ENCODE peak calls at places on chromosome 11, in four cellular contexts. X is transverse colon, C is neural progenitor cell, T is lower lobe of right lung. S is an unnamed sample.

GRCh38 chr11:12543596-12544415 is 130.4 kb upstream of the TEAD1 start:
- DNase-seq in T (no peak), X (no peak), C (no peak), S (no peak)

GRCh38 chr11:124669193-124669592 is 4.3 kb downstream of the SIAE start:
- DNase-seq in C (peak; percentile 57), T (no peak), X (peak; percentile 35), S (peak; percentile 31)

GRCh38 chr11:1226981-1227550 is 4.2 kb downstream of the MUC5B start:
- DNase-seq in C (peak; percentile 44), X (peak; percentile 8), T (peak; percentile 32), S (no peak)

GRCh38 chr11:16448123-16448717 is 91.9 kb upstream of the SOX6 start:
- DNase-seq in X (no peak), T (no peak), C (no peak), S (no peak)

GRCh38 chr11:103586756-103587155 is 449.7 kb upstream of the DDI1 start:
- DNase-seq in X (no peak), T (no peak), C (no peak), S (no peak)

GRCh38 chr11:130780437-130780836 is 135.8 kb downstream of the SNX19 start:
- DNase-seq in C (no peak), T (no peak), X (no peak), S (no peak)

GRCh38 chr11:2932850-2933251 is 3.6 kb upstream of the PHLDA2 start:
- DNase-seq in T (peak; percentile 45), C (no peak), X (no peak), S (no peak)

GRCh38 chr11:60184824-60185511 is 2.1 kb upstream of the MS4A6A start:
- DNase-seq in X (no peak), C (no peak), T (no peak), S (no peak)

GRCh38 chr11:102446606-102447005 is 6.0 kb downstream of the TMEM123 start:
- DNase-seq in T (no peak), X (no peak), C (no peak), S (no peak)

GRCh38 chr11:19326499-19326898 is 85.8 kb upstream of the E2F8 start:
- DNase-seq in X (no peak), C (no peak), T (no peak), S (no peak)

GRCh38 chr11:36249271-36249670 is 40.0 kb downstream of the COMMD9 start:
- DNase-seq in X (no peak), T (no peak), C (no peak), S (no peak)

GRCh38 chr11:797300-798092 is 585 bp downstream of the SLC25A22 start:
- DNase-seq in T (peak; percentile 84), X (peak; percentile 80), C (peak; percentile 84), S (peak; percentile 87)

GRCh38 chr11:28017816-28018215 is 90.1 kb downstream of the KIF18A start:
- DNase-seq in X (no peak), T (no peak), C (no peak), S (no peak)

GRCh38 chr11:10091314-10092045 is 202.5 kb downstream of the SBF2 start:
- DNase-seq in C (no peak), X (no peak), T (no peak), S (no peak)

GRCh38 chr11:27331984-27332383 is 31.0 kb downstream of the CCDC34 start:
- DNase-seq in T (no peak), C (no peak), X (no peak), S (no peak)

GRCh38 chr11:31131760-31132159 is 237.8 kb downstream of the DCDC1 start:
- DNase-seq in T (no peak), X (no peak), C (no peak), S (no peak)

GRCh38 chr11:77213589-77214428 is 85.8 kb downstream of the MYO7A start:
- DNase-seq in C (no peak), X (no peak), T (no peak), S (no peak)

GRCh38 chr11:44067266-44067665 is 1.2 kb downstream of the ACCS start:
- DNase-seq in T (no peak), X (no peak), C (no peak), S (no peak)

GRCh38 chr11:29333993-29334780 is 682.6 kb downstream of the KCNA4 start:
- DNase-seq in T (no peak), X (no peak), C (peak; percentile 56), S (no peak)

GRCh38 chr11:1263036-1263435 is 40.2 kb downstream of the MUC5B start:
- DNase-seq in C (no peak), T (peak; percentile 47), X (peak; percentile 58), S (no peak)

GRCh38 chr11:70090989-70091388 is 12.9 kb downstream of the ANO1 start:
- DNase-seq in C (no peak), T (peak; percentile 53), X (no peak), S (no peak)

GRCh38 chr11:67248653-67249052 is 17.6 kb upstream of the GRK2 start:
- DNase-seq in T (peak; percentile 78), C (no peak), X (no peak), S (no peak)

GRCh38 chr11:79045811-79046304 is 395.0 kb downstream of the TENM4 start:
- DNase-seq in T (no peak), X (no peak), C (peak; percentile 46), S (no peak)

GRCh38 chr11:10301656-10302293 is 3.1 kb upstream of the ADM start:
- DNase-seq in C (no peak), X (no peak), T (no peak), S (no peak)

GRCh38 chr11:33622231-33622630 is 78.4 kb downstream of the C11orf91 start:
- DNase-seq in X (no peak), T (no peak), C (no peak), S (no peak)

GRCh38 chr11:117392979-117393378 is 65.3 kb downstream of the CEP164 start:
- DNase-seq in T (no peak), C (no peak), X (no peak), S (no peak)

GRCh38 chr11:114598461-114598860 is 2.9 kb upstream of the NXPE4 start:
- DNase-seq in X (no peak), C (no peak), T (no peak), S (no peak)

GRCh38 chr11:100557830-100558611 is 129.1 kb upstream of the ARHGAP42 start:
- DNase-seq in C (no peak), T (no peak), X (no peak), S (no peak)

GRCh38 chr11:21263026-21263425 is 593.6 kb downstream of the NELL1 start:
- DNase-seq in X (no peak), C (no peak), T (no peak), S (no peak)

GRCh38 chr11:75797116-75797515 is 17.9 kb upstream of the UVRAG start:
- DNase-seq in X (no peak), T (no peak), C (no peak), S (peak; percentile 57)

GRCh38 chr11:42631223-42631843 is 680.5 kb upstream of the API5 start:
- DNase-seq in C (peak; percentile 34), X (no peak), T (no peak), S (no peak)

GRCh38 chr11:124739479-124740276 is at the start of gene NRGN:
- DNase-seq in X (peak; percentile 92), C (peak; percentile 98), T (peak; percentile 94), S (peak; percentile 84)

GRCh38 chr11:45104790-45105084 is 41.7 kb upstream of the PRDM11 start:
- DNase-seq in X (no peak), C (no peak), T (no peak), S (no peak)

DNA sequence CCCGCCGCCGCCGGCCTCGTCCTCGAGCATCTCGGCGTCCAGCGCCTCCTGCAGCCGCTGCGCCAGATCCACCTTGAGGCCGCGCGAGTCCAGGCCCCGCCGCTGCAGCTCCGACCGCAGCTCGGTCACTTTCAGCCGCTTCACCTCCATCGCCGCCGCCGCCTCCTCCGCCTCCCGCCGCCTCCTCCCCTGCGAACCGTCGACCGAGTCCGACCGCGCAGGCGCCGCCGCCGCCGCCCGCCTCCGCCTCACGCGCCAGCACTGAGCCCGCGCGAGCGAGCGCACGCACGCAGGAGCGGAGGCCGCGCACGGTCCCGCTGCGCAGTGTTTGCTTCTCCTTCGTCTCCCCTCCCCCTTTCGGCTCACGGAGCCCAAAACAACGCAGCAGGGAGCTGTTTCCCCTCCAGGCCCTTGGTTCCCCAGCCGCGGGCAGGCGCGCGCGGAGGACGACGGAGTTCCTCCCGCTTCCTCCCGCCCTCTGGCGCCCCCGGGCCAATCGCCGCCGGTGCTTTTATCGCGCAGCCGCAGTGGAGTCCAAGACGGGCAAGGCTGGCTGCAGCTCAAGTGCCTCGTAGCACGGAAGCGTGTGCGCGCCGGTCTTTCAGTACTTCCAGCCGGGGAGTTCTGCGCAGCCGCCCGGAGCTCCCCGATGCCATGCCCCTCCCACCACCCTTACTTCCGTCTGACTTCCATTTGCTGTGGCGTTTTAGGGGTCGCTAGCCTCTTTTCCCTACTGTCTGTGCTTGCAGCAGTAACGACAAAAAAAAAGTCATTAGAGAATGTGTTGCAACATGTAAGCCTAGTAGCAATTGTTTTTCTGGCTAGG is at the start of gene HNRNPUL2:
- DNase-seq in T (peak; percentile 99), C (peak; percentile 100), X (peak; percentile 99), S (peak; percentile 100)
- TF ChIP-seq CTCF in T (no peak), C (peak; percentile 11), X (no peak), S (no peak)

DNA sequence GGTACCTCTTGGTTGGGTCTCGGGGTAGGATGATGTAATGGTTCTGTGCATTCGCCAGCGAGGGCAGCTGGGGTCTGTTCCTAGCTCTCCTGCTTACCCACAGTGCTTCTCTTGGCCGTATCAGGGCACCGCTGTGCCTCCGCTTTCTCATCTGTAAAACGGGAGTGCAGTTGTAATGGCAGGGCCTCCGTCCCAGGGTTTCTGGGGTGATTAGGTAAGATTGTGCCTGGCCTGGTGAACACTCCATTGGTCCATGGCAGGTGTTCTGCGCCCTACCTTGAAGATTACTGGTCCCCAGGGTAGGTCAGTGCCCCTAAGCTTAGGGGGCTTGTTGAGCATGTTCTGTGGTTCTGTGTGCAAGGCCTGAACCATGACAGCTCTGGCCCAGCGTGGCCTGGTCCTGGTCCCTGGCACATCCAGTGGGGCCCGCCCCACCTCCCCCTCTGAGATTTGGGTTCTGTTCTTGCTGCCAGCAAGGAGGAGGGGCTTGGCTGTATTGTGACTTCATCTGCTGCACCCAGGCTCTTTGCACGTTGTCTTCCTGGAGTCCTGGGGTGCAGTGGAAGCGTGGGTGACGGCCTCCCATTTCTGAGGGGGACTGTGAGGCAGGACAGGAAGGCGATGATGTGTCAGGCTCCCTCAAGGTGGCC is 4.9 kb downstream of the MYRF start:
- DNase-seq in C (no peak), T (no peak), X (no peak), S (no peak)
- H3K4me3 ChIP-seq in C (no peak overlapping the region), T (no peak overlapping the region), X (no peak overlapping the region), S (no peak overlapping the region)

GRCh38 chr11:120207517-120207916 is 3.3 kb upstream of the OAF start:
- DNase-seq in T (no peak), X (no peak), C (no peak), S (no peak)

GRCh38 chr11:120203626-120204025 is 7.2 kb upstream of the OAF start:
- DNase-seq in X (no peak), C (no peak), T (no peak), S (no peak)

GRCh38 chr11:120208777-120209176 is 2.1 kb upstream of the OAF start:
- DNase-seq in X (peak; percentile 62), C (no peak), T (no peak), S (no peak)

GRCh38 chr11:120208012-120208441 is 2.8 kb upstream of the OAF start:
- DNase-seq in T (no peak), X (no peak), C (no peak), S (no peak)

GRCh38 chr11:120205596-120206161 is 5.2 kb upstream of the OAF start:
- DNase-seq in X (no peak), T (no peak), C (no peak), S (no peak)
- H3K27me3 ChIP-seq in X (no peaks in the 10 kb centered on the region), T (peaks cover 3% of the 10 kb centered on the region), C (peaks cover 94% of the 10 kb centered on the region), S (no peaks in the 10 kb centered on the region)

GRCh38 chr11:129023968-129024676 is 81.5 kb upstream of the TP53AIP1 start:
- DNase-seq in T (peak; percentile 52), X (peak; percentile 87), C (peak; percentile 65), S (no peak)

GRCh38 chr11:129021295-129021694 is 78.6 kb upstream of the TP53AIP1 start:
- DNase-seq in X (no peak), C (no peak), T (no peak), S (no peak)

GRCh38 chr11:129013737-129014475 is 71.2 kb upstream of the TP53AIP1 start:
- DNase-seq in T (no peak), C (no peak), X (peak; percentile 60), S (no peak)

GRCh38 chr11:129018991-129019390 is 76.3 kb upstream of the TP53AIP1 start:
- DNase-seq in T (no peak), X (peak; percentile 34), C (peak; percentile 1), S (no peak)
- TF ChIP-seq CTCF in T (no peak), X (no peak), C (peak; percentile 9), S (no peak)